ENCODE peak calls at places on chromosome 1, in seven cellular contexts. P is neural crest cell, U is GM13977, Z is glutamatergic neuron, J is IMR-90, A is progenitor cell of endocrine pancreas, K is mucosa of descending colon. T is an unnamed sample.

GRCh38 chr1:231266811-231267322 is 25.9 kb downstream of the GNPAT start:
- DNase-seq in P (no peak), U (no peak), Z (no peak), J (peak; percentile 32), A (no peak), K (no peak), T (no peak)

GRCh38 chr1:160156361-160156760 is 5.0 kb downstream of the ATP1A4 start:
- DNase-seq in P (no peak), U (no peak), Z (no peak), J (no peak), A (no peak), K (no peak), T (no peak)

GRCh38 chr1:235397733-235398132 is 30.5 kb downstream of the TBCE start:
- DNase-seq in P (no peak), U (no peak), Z (no peak), J (peak; percentile 94), A (no peak), K (no peak), T (no peak)

GRCh38 chr1:68953316-68953715 is 456.4 kb upstream of the DEPDC1 start:
- DNase-seq in P (no peak), U (no peak), Z (no peak), J (no peak), A (no peak), K (no peak), T (no peak)

GRCh38 chr1:27862671-27863551 is 9.4 kb upstream of the THEMIS2 start:
- DNase-seq in P (no peak), U (no peak), Z (no peak), J (peak; percentile 99), A (no peak), K (no peak), T (no peak)

GRCh38 chr1:202131956-202132821 is 9.5 kb downstream of the GPR37L1 start:
- DNase-seq in P (no peak), U (no peak), Z (no peak), J (no peak), A (no peak), K (no peak), T (no peak)

GRCh38 chr1:38624341-38625039 is 235.1 kb downstream of the RRAGC start:
- DNase-seq in P (no peak), U (no peak), Z (no peak), J (no peak), A (no peak), K (no peak), T (no peak)

GRCh38 chr1:228097333-228098081 is 5.6 kb downstream of the C1orf35 start:
- DNase-seq in P (no peak), U (peak; percentile 5), Z (no peak), J (no peak), A (no peak), K (peak; percentile 27), T (peak; percentile 31)

GRCh38 chr1:63320024-63320799 is 2.2 kb upstream of the FOXD3 start:
- DNase-seq in P (peak; percentile 43), U (peak; percentile 49), Z (peak; percentile 30), J (no peak), A (no peak), K (peak; percentile 23), T (no peak)

GRCh38 chr1:65412984-65413375 is 7.5 kb upstream of the LEPR start:
- DNase-seq in P (no peak), U (no peak), Z (no peak), J (peak; percentile 56), A (no peak), K (no peak), T (no peak)

GRCh38 chr1:212701910-212702309 is 2.3 kb upstream of the BATF3 start:
- DNase-seq in P (no peak), U (no peak), Z (no peak), J (no peak), A (no peak), K (no peak), T (no peak)

GRCh38 chr1:156259805-156260204 is 11.9 kb upstream of the PAQR6 start:
- DNase-seq in P (no peak), U (no peak), Z (peak; percentile 50), J (no peak), A (no peak), K (no peak), T (no peak)

GRCh38 chr1:53738205-53739108 is 507 bp downstream of the GLIS1 start:
- DNase-seq in P (no peak), U (peak; percentile 42), Z (no peak), J (no peak), A (no peak), K (no peak), T (peak; percentile 43)

GRCh38 chr1:214416417-214417212 is 134.8 kb downstream of the PTPN14 start:
- DNase-seq in P (no peak), U (no peak), Z (no peak), J (peak; percentile 80), A (no peak), K (no peak), T (no peak)

GRCh38 chr1:82153282-82153630 is 352.5 kb downstream of the ADGRL2 start:
- DNase-seq in P (no peak), U (no peak), Z (no peak), J (no peak), A (no peak), K (no peak), T (no peak)

GRCh38 chr1:192639607-192640368 is 3.8 kb downstream of the RGS13 start:
- DNase-seq in P (no peak), U (peak; percentile 7), Z (no peak), J (peak; percentile 88), A (no peak), K (no peak), T (no peak)

GRCh38 chr1:12518956-12519707 is 98.9 kb downstream of the DHRS3 start:
- DNase-seq in P (no peak), U (no peak), Z (no peak), J (peak; percentile 63), A (no peak), K (peak; percentile 64), T (no peak)

GRCh38 chr1:116256875-116257823 is 115.9 kb upstream of the ATP1A1 start:
- DNase-seq in P (no peak), U (peak; percentile 16), Z (no peak), J (no peak), A (no peak), K (peak; percentile 71), T (no peak)

GRCh38 chr1:242008788-242009500 is 10.0 kb upstream of the MAP1LC3C start:
- DNase-seq in P (no peak), U (no peak), Z (no peak), J (no peak), A (no peak), K (no peak), T (no peak)

GRCh38 chr1:3014041-3014440 is 7.2 kb upstream of the ACTRT2 start:
- DNase-seq in P (no peak), U (no peak), Z (no peak), J (no peak), A (no peak), K (peak; percentile 4), T (peak; percentile 6)

GRCh38 chr1:52676249-52676903 is 21.8 kb downstream of the COA7 start:
- DNase-seq in P (no peak), U (no peak), Z (no peak), J (no peak), A (no peak), K (no peak), T (no peak)

GRCh38 chr1:212822956-212823355 is 24.5 kb downstream of the SPATA45 start:
- DNase-seq in P (no peak), U (no peak), Z (no peak), J (no peak), A (no peak), K (no peak), T (no peak)

DNA sequence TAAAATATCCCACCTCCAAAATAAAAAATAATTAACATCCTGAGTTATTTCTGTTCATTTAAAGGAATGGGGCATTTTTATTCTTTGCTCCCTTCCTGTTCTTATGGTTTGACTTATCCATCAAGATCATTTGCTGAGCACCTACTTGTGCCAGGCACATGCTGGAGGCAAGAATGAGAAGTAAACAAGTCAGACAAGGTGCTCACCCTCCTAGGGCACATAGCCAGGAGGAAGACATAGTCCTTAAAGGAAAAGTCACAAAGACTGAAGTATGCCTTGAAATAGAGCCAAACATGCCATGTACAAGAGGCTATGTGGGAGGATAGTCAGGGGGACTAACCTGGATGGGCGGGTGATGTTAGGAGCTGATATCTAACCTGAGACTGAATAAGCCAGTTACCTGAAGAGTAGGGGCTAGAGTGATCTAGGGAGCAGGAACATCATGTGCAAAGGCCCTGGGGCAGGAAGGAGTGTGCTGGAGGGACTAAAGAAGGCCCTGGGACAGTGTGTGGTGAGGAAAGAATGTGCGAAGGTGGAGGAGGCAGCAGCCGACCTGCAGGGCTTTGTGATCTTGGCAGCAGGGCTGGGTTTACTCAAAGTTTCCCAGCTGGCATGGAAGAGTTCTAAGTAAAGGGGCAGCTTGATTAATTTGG is 233.5 kb downstream of the MATN1 start:
- DNase-seq in P (no peak), U (no peak), Z (no peak), J (no peak), A (no peak), K (no peak), T (no peak)
- TF ChIP-seq CTCF in P (no peak), U (no peak), Z (no peak), J (no peak), A (no peak), K (no peak), T (no peak)

DNA sequence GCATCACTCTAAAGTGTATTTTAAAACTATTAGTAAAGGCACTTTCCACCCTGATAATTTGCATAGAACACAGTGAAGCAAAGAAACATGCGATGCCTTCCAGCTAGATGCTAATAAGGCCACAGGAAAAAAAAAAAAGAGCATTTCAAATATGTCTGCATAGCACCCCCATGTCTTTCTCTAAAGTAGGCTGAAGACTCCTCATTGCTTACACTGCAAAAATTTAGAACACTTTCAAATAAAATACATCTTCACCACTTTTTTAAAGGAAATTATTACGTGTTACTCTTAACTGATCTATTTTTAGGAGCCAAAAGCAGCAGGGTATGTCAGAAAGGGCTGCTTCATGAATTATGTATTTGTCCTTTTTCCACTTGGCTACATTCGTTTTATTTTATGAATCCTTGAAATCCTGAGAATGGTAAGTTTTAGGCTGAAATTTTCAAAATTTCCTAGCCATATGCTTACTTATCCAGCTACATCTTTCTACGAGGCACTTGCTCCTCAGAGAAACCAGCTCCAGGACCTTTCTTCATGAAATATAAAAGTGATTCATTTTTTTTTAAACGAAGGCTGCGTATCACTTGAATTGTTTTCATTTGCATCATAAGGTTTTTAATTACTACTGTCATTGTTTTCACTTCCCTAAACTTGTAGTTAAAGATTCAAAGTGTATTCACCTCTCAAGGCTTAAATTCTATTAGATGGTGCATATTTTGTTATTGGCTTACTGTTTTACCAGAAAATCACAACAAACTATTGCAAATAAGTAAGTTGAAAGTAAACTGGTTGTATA is 513.0 kb downstream of the PTPRC start:
- DNase-seq in P (no peak), U (peak; percentile 7), Z (no peak), J (no peak), A (no peak), K (no peak), T (no peak)
- TF ChIP-seq CTCF in P (no peak), U (no peak), Z (no peak), J (no peak), A (no peak), K (no peak), T (no peak)

GRCh38 chr1:166975361-166976129 is at the start of gene ILDR2:
- DNase-seq in P (peak; percentile 43), U (peak; percentile 83), Z (peak; percentile 60), J (peak; percentile 5), A (peak; percentile 40), K (peak; percentile 63), T (peak; percentile 59)
- TF ChIP-seq CTCF in P (no peak), U (peak; percentile 43), Z (no peak), J (peak; percentile 6), A (peak; percentile 29), K (no peak), T (no peak)

DNA sequence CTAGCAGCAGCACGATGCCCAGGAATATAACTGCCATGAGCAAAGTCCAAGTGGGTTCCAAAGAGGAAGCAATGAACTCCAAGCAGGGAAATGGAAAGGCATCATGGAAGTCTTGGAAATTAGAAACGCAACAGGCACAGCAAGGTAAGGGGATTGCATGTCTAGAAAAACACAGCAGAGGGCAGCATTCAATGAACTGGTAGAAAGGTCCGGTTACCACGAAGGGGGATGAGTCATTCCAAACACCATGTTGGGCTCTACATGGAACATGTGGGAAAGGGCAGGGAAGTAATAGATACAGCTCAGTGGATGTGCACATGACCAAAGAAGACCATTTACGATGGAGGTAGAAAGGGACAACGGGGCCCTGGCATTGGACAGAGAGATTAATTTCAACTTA is 36.4 kb downstream of the RXRG start:
- DNase-seq in P (peak; percentile 21), U (peak; percentile 16), Z (peak; percentile 32), J (peak; percentile 37), A (no peak), K (no peak), T (no peak)
- TF ChIP-seq CTCF in P (peak; percentile 57), U (peak; percentile 36), Z (peak; percentile 53), J (peak; percentile 19), A (peak; percentile 56), K (no peak), T (no peak)

T was measured in mesothelial cell of epicardium.